ENCODE peak calls at places on chromosomes 2 and 18, in four cellular contexts. V is GM12878; K is mucosa of descending colon; B is CD4-positive, alpha-beta T cell. X is an unnamed sample.

GRCh38 chr2:21317131-21317530 is 193.4 kb downstream of the TDRD15 start:
- DNase-seq in V (no peak), K (peak), B (no peak), X (peak)

GRCh38 chr18:28594034-28594433 is 417.1 kb upstream of the CDH2 start:
- DNase-seq in V (no peak), K (no peak), B (no peak), X (no peak)

GRCh38 chr2:186950694-186951093 is 101.7 kb upstream of the ZSWIM2 start:
- DNase-seq in V (no peak), K (no peak), B (no peak), X (no peak)

GRCh38 chr2:234287650-234288049 is 209.2 kb downstream of the ARL4C start:
- DNase-seq in V (no peak), K (peak), B (no peak), X (no peak)

GRCh38 chr2:56682397-56682760 is 498.6 kb downstream of the CCDC85A start:
- DNase-seq in V (no peak), K (no peak), B (no peak), X (no peak)

GRCh38 chr18:9039441-9039950 is 63.0 kb upstream of the NDUFV2 start:
- DNase-seq in V (no peak), K (no peak), B (no peak), X (no peak)

GRCh38 chr2:45825001-45825651 is 173.7 kb downstream of the PRKCE start:
- DNase-seq in V (no peak), K (no peak), B (no peak), X (no peak)

GRCh38 chr2:20264629-20265028 is 39.7 kb upstream of the SDC1 start:
- DNase-seq in V (no peak), K (no peak), B (no peak), X (no peak)

GRCh38 chr2:162379719-162380580 is 36.0 kb downstream of the GCA start:
- DNase-seq in V (no peak), K (no peak), B (no peak), X (no peak)

GRCh38 chr18:59446012-59446411 is 86.9 kb upstream of the LMAN1 start:
- DNase-seq in V (no peak), K (no peak), B (no peak), X (no peak)

GRCh38 chr2:33391582-33392255 is 84.7 kb upstream of the RASGRP3 start:
- DNase-seq in V (no peak), K (no peak), B (no peak), X (no peak)

GRCh38 chr2:24878341-24878740 is 41.7 kb downstream of the ADCY3 start:
- DNase-seq in V (no peak), K (no peak), B (no peak), X (no peak)

GRCh38 chr2:20877944-20878343 is 55.0 kb upstream of the LDAH start:
- DNase-seq in V (no peak), K (no peak), B (no peak), X (no peak)

GRCh38 chr2:73105511-73105971 is 7.2 kb downstream of the RAB11FIP5 start:
- DNase-seq in V (no peak), K (no peak), B (no peak), X (no peak)

GRCh38 chr2:176104338-176105077 is 2.6 kb upstream of the HOXD11 start:
- DNase-seq in V (no peak), K (no peak), B (peak), X (no peak)
- TF ChIP-seq CTCF in V (no peak), K (no peak), B (no peak), X (no peak)

DNA sequence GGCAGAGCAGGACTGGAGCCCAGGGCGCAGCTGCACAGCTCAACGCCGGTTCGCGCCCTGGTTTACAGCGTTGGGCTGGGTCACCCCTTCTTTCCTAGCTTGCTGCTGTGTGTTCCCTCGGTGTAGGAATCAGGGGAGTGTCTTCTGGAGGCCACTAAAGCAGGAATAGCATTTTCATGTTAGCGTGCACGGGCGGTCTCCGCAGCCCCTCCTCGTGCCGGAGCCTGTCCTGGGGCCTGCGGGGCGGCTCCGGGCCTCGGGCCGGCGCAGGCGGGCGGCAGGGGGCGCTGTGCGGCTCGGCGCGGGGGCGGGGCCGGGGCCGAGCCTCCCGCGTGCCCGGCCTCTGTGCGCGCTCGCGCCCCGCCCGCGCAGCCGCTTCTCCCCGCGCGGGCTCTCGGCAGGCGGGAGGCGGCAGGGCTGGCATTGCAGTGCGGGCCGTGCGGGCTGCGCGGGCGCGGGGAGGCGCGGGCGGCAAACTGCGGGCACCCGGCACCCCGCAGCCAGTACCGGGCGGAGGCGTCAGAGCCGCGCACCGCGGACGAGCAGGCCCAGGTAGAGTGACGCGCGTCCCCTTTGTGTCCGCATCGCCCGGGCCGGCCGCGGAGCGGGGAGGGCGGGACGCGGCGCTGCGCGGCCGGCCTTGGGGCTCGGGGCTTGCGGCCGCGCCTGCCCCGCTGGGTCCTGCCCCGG is at the start of gene RNF144A:
- DNase-seq in V (no peak), K (peak), B (peak), X (peak)
- TF ChIP-seq CTCF in V (peak), K (peak), B (peak), X (peak)

GRCh38 chr2:3009499-3009882 is 368.1 kb downstream of the EIPR1 start:
- DNase-seq in V (no peak), K (no peak), B (no peak), X (no peak)
- TF ChIP-seq CTCF in V (no peak), K (no peak), B (no peak), X (no peak)

GRCh38 chr2:155151472-155151871 is 453.0 kb downstream of the KCNJ3 start:
- DNase-seq in V (no peak), K (no peak), B (no peak), X (no peak)
- TF ChIP-seq CTCF in V (no peak), K (no peak), B (no peak), X (no peak)

GRCh38 chr2:127154985-127155650 is 48.2 kb upstream of the BIN1 start:
- DNase-seq in V (no peak), K (no peak), B (no peak), X (no peak)

GRCh38 chr2:127155901-127156300 is 48.9 kb upstream of the BIN1 start:
- DNase-seq in V (no peak), K (peak), B (no peak), X (no peak)

GRCh38 chr2:127158614-127159290 is 51.8 kb upstream of the BIN1 start:
- DNase-seq in V (peak), K (no peak), B (no peak), X (no peak)

GRCh38 chr2:127157114-127157513 is 50.2 kb upstream of the BIN1 start:
- DNase-seq in V (no peak), K (no peak), B (no peak), X (no peak)

DNA sequence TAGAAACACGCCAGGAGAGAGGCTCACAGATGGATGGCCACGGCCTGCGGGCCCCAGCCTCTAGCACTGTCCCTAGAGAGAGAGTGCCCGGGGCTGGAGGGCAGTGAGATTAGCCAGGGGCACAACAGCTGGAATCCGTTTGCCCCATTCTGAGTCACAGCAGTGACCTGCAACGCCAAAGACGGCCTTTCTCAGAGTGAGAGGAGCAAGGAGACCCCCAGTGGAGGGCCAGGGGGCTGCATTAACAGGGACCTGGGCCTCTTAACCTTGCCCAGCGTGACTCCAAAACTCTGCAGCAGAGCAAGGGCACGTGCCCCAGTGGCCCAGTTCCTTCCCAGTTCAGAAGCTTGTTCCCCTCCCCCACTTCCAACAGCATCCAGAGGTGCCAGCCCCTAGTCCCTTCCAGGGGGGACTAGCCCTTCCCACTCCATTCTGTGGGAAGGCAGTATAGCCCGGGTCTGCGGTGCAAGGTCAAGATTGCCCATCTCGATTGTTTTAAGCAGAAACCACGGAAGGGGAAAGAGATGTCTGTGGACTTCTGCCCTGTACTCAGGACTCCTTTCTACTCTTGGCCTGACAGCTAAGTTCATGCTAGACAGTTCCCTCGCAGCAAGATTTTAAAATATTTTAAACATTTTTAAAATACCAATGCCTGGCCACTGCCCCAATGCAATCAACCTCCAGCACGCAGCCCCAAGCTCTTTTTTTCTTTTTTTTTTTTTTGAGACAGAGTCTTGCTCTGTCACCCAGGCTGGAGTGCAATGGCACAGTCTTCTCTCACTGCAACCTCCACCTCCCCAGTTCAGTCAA is 50.9 kb upstream of the BIN1 start:
- DNase-seq in V (no peak), K (no peak), B (no peak), X (peak)
- TF ChIP-seq CTCF in V (no peak), K (no peak), B (no peak), X (peak)

DNA sequence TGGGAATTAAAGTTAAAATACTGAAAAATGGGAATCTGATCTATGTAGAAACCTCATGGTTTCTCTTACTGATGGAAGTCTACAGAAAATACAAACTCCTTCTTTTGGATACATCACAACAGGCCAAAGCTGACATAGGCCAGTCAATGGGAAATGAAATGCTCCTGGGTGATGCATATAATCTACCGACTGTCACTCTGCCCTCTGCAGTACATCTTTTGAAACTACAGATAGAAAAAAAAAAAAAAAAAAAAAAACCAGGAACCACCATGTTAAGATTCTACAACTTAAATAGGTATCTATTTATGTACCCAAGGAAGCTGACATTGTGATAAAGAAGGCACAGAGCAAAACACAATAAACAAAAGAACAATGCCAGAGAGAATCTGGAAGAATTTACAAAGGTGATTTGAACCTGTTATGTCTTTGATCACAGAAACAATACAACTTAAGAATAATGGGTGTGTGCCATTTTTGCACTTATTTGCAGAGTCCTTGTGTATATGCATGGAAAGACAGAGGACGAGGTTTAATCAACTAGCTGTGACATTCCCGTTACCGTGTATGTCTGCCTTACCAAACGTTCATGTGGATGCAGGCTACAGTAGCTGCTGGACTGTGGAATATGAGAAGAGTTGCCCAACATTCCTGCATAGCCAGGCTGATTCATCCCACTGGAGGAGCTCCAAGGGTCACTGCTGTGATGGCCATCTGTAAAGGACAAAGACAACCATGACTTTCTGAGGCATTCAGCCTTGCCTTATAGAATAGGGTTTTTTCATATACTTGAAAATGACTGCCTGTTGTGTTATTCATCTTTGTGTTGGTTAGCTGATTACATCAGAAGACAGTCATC is 312.7 kb downstream of the TCF4 start:
- DNase-seq in V (no peak), K (no peak), B (no peak), X (no peak)
- TF ChIP-seq CTCF in V (peak), K (no peak), B (no peak), X (peak)

GRCh38 chr2:37856101-37856751 is 68.9 kb upstream of the RMDN2 start:
- DNase-seq in V (no peak), K (no peak), B (no peak), X (no peak)
- TF ChIP-seq CTCF in V (no peak), K (no peak), B (no peak), X (no peak)

DNA sequence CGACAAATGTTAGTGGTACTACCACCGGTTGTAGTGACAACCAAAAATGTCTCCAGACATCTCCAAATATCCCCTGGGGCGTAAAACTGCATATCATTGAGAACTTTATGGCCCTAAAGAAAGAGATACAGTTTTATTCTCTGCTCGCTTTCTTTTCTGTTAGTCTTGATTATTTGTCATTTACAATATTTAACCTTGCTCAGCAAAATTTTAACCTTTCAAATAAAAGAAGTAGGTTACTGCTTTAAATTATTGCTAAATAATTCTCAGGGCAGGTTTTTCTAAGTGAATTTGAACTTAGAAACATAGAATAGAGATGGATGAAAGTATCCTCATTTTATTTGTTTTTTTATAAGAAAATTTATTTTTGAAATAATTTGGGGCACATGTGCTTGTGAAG is 67.9 kb downstream of the BMPR2 start:
- DNase-seq in V (no peak), K (no peak), B (no peak), X (no peak)
- TF ChIP-seq CTCF in V (no peak), K (no peak), B (no peak), X (no peak)

DNA sequence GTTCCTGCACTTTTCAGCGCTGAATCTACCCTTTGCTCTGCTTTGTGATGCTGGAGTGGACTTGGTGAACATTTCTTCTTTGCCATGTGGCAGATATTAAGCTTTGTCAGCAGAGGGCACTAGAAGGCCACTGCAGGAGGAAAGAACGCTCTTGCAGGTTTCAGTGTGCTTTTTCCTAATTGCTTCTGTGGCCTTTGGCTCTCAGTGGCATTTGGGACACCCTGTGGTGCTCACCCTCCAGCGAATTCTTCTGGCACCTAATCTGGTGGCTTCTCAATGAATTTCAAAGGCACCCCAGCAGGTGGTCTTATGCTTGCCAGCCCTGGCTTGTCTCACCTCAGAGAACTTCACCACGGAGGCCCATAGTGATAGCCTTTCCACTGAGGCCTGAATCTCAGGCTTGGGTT is 146.7 kb downstream of the MYO3B start:
- DNase-seq in V (no peak), K (peak), B (no peak), X (peak)
- TF ChIP-seq CTCF in V (peak), K (peak), B (peak), X (peak)

GRCh38 chr18:24121625-24122024 is 17.2 kb upstream of the CABYR start:
- DNase-seq in V (no peak), K (no peak), B (no peak), X (no peak)

GRCh38 chr18:24114924-24115549 is 23.8 kb upstream of the CABYR start:
- DNase-seq in V (no peak), K (no peak), B (no peak), X (no peak)

GRCh38 chr18:24120676-24121075 is 18.2 kb upstream of the CABYR start:
- DNase-seq in V (no peak), K (no peak), B (no peak), X (no peak)

GRCh38 chr18:24115628-24116027 is 23.2 kb upstream of the CABYR start:
- DNase-seq in V (no peak), K (no peak), B (no peak), X (no peak)

GRCh38 chr18:24118750-24119577 is 19.9 kb upstream of the CABYR start:
- DNase-seq in V (peak), K (peak), B (peak), X (peak)
- TF ChIP-seq CTCF in V (peak), K (peak), B (peak), X (peak)